ENCODE peak calls at places on chromosomes 16 and 17, in six cellular contexts. E is AG10803; L is prostate gland; X is CD4-positive, CD25-positive, alpha-beta regulatory T cell; Y is K562; O is WERI-Rb-1. D is an unnamed sample.

GRCh38 chr17:49358638-49359247 is 3.3 kb downstream of the ZNF652 start:
- DNase-seq in X (peak), O (no peak), L (no peak), E (no peak), Y (no peak), D (no peak)

GRCh38 chr17:320809-321385 is 31.7 kb downstream of the RPH3AL start:
- DNase-seq in Y (no peak), X (no peak), O (peak), E (no peak), L (no peak), D (peak)

GRCh38 chr17:6551356-6551755 is 5.0 kb downstream of the PITPNM3 start:
- DNase-seq in L (peak), O (no peak), X (no peak), Y (no peak), E (no peak), D (no peak)

GRCh38 chr16:50745940-50746339 is 4.1 kb downstream of the CYLD start:
- DNase-seq in L (no peak), O (no peak), Y (no peak), E (no peak), X (peak), D (no peak)

GRCh38 chr17:40461774-40462342 is 18.6 kb downstream of the IGFBP4 start:
- DNase-seq in X (no peak), L (no peak), E (peak), O (peak), Y (no peak), D (no peak)

GRCh38 chr16:76360384-76360783 is 83.2 kb downstream of the CNTNAP4 start:
- DNase-seq in L (no peak), Y (no peak), O (no peak), E (no peak), X (no peak), D (no peak)

GRCh38 chr17:75087558-75088453 is at the start of gene SLC16A5:
- DNase-seq in L (peak), X (peak), O (no peak), Y (peak), E (peak), D (peak)

GRCh38 chr16:81620796-81621195 is 158.3 kb upstream of the PLCG2 start:
- DNase-seq in Y (no peak), L (no peak), X (no peak), E (no peak), O (no peak), D (no peak)

GRCh38 chr16:23092801-23093117 is 56.5 kb downstream of the USP31 start:
- DNase-seq in Y (no peak), E (no peak), O (no peak), X (no peak), L (no peak), D (no peak)

GRCh38 chr17:30235386-30236296 is at the start of gene SLC6A4:
- DNase-seq in O (no peak), Y (no peak), E (no peak), X (no peak), L (no peak), D (peak)

GRCh38 chr16:73062640-73063283 is 14.8 kb upstream of the ZFHX3 start:
- DNase-seq in Y (no peak), X (no peak), E (no peak), L (no peak), O (no peak), D (peak)

GRCh38 chr16:75017670-75018525 is 19.1 kb downstream of the ZNRF1 start:
- DNase-seq in E (no peak), O (no peak), L (no peak), X (no peak), Y (no peak), D (no peak)

GRCh38 chr17:27905524-27906237 is 12.5 kb upstream of the LYRM9 start:
- DNase-seq in E (no peak), Y (no peak), L (no peak), X (no peak), O (peak), D (no peak)

GRCh38 chr16:67531247-67531646 is 2.6 kb downstream of the RIPOR1 start:
- DNase-seq in Y (no peak), E (no peak), O (no peak), L (no peak), X (no peak), D (peak)

GRCh38 chr17:75611746-75612437 is 21.3 kb upstream of the SMIM5 start:
- DNase-seq in O (no peak), E (no peak), X (no peak), Y (no peak), L (no peak), D (no peak)

GRCh38 chr16:17555176-17555575 is 84.4 kb upstream of the XYLT1 start:
- DNase-seq in O (no peak), E (peak), Y (no peak), L (no peak), X (no peak), D (no peak)

GRCh38 chr17:49616546-49617205 is 41.0 kb downstream of the NXPH3 start:
- DNase-seq in E (peak), O (no peak), L (no peak), X (no peak), Y (no peak), D (no peak)

GRCh38 chr17:79547586-79547985 is 63.3 kb downstream of the RBFOX3 start:
- DNase-seq in Y (no peak), E (no peak), O (no peak), X (no peak), L (no peak), D (peak)

GRCh38 chr17:31857920-31858646 is 961 bp downstream of the COPRS start:
- DNase-seq in Y (no peak), E (peak), X (no peak), O (peak), L (no peak), D (no peak)

GRCh38 chr17:75308732-75309629 is 19.7 kb upstream of the SLC25A19 start:
- DNase-seq in L (no peak), Y (no peak), X (no peak), O (no peak), E (no peak), D (peak)

GRCh38 chr17:81473019-81473418 is 39.6 kb downstream of the ACTG1 start:
- DNase-seq in O (no peak), Y (no peak), X (no peak), L (no peak), E (no peak), D (no peak)

GRCh38 chr17:73030501-73030911 is 62.0 kb downstream of the SLC39A11 start:
- DNase-seq in Y (no peak), L (no peak), O (peak), X (no peak), E (peak), D (no peak)

GRCh38 chr16:26511463-26511862 is 555.3 kb upstream of the C16orf82 start:
- DNase-seq in L (no peak), E (no peak), X (no peak), Y (no peak), O (no peak), D (no peak)

GRCh38 chr17:34182036-34182803 is 72.9 kb upstream of the CCL2 start:
- DNase-seq in Y (no peak), E (no peak), X (no peak), L (no peak), O (no peak), D (no peak)

GRCh38 chr16:10494343-10495030 is 85.9 kb downstream of the EMP2 start:
- DNase-seq in Y (no peak), O (no peak), X (no peak), L (no peak), E (no peak), D (no peak)

GRCh38 chr16:84554627-84555328 is 50.3 kb upstream of the MEAK7 start:
- DNase-seq in X (no peak), L (no peak), O (no peak), Y (no peak), E (no peak), D (no peak)

GRCh38 chr16:84552135-84552534 is 47.7 kb upstream of the MEAK7 start:
- DNase-seq in Y (no peak), E (no peak), O (no peak), L (no peak), X (peak), D (no peak)

GRCh38 chr16:84555418-84556196 is 51.1 kb upstream of the MEAK7 start:
- DNase-seq in L (no peak), X (no peak), Y (no peak), O (no peak), E (no peak), D (peak)

GRCh38 chr16:84557059-84557458 is 52.6 kb upstream of the MEAK7 start:
- DNase-seq in E (no peak), Y (no peak), L (no peak), O (no peak), X (no peak), D (no peak)

GRCh38 chr16:84553873-84554399 is 49.5 kb upstream of the MEAK7 start:
- DNase-seq in X (peak), E (no peak), O (no peak), Y (no peak), L (no peak), D (no peak)
- H3K4me3 ChIP-seq in X (peak), E (no peak), O (no peak), Y (no peak), L (no peak), D (no peak)

DNA sequence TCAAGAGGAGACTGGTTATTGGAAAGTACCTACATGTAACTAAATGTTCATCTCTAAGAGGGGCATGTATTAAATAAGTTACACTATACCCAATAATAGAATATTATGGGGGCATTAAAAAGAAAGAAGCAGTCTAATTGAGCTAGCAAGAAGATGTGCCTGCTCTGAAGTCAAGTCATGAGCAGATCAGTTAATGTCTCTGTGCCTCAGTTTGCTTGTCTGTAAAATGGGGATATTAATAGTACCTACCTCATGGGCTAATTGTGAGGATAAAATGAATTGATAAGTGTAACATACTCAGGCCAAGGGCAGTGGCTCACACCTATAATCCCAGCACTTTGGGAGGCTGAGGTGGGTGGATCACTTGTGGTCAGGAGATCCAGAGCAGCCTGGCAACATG is 3.0 kb downstream of the CNGB1 start:
- DNase-seq in Y (no peak), O (no peak), L (no peak), X (no peak), E (no peak), D (no peak)
- H3K4me3 ChIP-seq in Y (no peak), O (no peak), L (no peak), X (no peak), E (no peak), D (no peak)

GRCh38 chr16:14070555-14070876 is 603 bp upstream of the MRTFB start:
- DNase-seq in O (peak), L (no peak), X (peak), E (no peak), Y (no peak), D (no peak)
- H3K4me3 ChIP-seq in O (peak), L (peak), X (peak), E (peak), Y (peak), D (peak)

GRCh38 chr16:1414532-1415265 is at the start of gene UNKL:
- DNase-seq in Y (peak), O (peak), L (peak), E (peak), X (peak), D (peak)
- H3K4me3 ChIP-seq in Y (peak), O (peak), L (peak), E (peak), X (peak), D (peak)

GRCh38 chr16:30882429-30883310 is 11.2 kb downstream of the BCL7C start:
- DNase-seq in L (no peak), O (no peak), Y (no peak), X (peak), E (no peak), D (peak)

GRCh38 chr16:30875881-30876791 is 17.7 kb downstream of the BCL7C start:
- DNase-seq in X (peak), O (no peak), E (peak), L (no peak), Y (peak), D (peak)

GRCh38 chr16:30874244-30874820 is 19.5 kb downstream of the BCL7C start:
- DNase-seq in E (no peak), L (no peak), Y (no peak), X (no peak), O (peak), D (no peak)

GRCh38 chr16:30874821-30875717 is 18.8 kb downstream of the BCL7C start:
- DNase-seq in X (peak), O (peak), L (peak), Y (peak), E (peak), D (peak)

DNA sequence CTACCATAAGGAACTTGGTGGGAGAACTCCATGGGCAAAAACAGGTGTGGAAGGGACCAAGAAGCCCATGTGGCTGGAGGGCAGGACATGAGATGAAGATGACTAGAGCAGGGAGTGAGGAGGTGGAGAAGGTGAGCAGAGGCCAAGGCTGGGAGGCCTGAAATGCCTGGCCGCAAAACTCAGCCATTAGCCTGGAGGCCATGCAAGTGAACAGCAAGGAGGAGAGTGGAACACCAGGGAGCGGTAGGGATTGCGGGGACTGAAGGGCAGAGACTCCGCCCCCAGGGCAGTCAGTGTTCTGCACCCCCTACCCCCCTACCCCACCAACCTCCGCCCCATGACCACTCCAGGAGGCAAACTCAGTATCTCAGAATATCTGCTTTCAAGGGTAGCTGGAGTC is 17.0 kb downstream of the BCL7C start:
- DNase-seq in E (no peak), Y (no peak), X (no peak), L (no peak), O (no peak), D (peak)
- H3K4me3 ChIP-seq in E (peak), Y (no peak), X (peak), L (peak), O (no peak), D (peak)

DNA sequence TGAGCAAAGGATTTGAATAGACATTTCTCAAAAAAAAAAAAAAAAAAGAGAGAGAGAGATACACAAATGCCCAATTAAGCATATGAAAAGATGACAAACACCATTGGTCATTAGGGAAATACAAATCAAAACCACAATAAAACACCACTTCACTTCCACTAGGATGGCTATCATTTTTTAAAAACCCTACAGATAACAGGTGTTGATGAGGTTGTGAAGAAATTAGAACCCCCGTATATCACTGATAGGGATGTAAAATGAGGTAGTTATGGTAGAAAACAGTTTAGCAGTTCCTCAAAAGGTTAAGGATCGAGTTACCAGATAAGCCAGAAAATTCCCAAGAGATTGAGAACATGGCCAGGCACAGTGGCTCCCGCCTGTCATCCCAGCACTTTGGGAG is 2.9 kb downstream of the P2RX5 start:
- DNase-seq in L (no peak), O (no peak), E (no peak), X (no peak), Y (no peak), D (no peak)
- H3K4me3 ChIP-seq in L (no peak), O (no peak), E (no peak), X (no peak), Y (no peak), D (no peak)

D was measured in H7.